ENCODE peak calls at places on chromosomes 11 and 22, in nine cellular contexts. N, U, V, L, T, D, Q, A and Z are unnamed samples.

GRCh38 chr11:11148104-11148509 is 204.9 kb downstream of the CSNK2A3 start:
- DNase-seq in D (peak; percentile 93), V (no peak), T (no peak), L (no peak), N (peak; percentile 93), U (peak; percentile 85), Q (peak; percentile 93), A (peak; percentile 92), Z (no peak)

GRCh38 chr22:43861529-43861928 is 784 bp downstream of the SULT4A1 start:
- DNase-seq in L (no peak), D (no peak), T (no peak), Q (peak; percentile 49), A (no peak), V (no peak), U (peak; percentile 57), N (peak; percentile 8), Z (no peak)

GRCh38 chr11:12073436-12073835 is 37.0 kb upstream of the MICAL2 start:
- DNase-seq in N (no peak), D (peak; percentile 53), T (no peak), A (no peak), V (no peak), U (no peak), Q (no peak), L (no peak), Z (no peak)

GRCh38 chr22:31876156-31877035 is 67.9 kb upstream of the YWHAH start:
- DNase-seq in Q (no peak), L (no peak), V (no peak), N (no peak), A (no peak), U (no peak), D (no peak), T (no peak), Z (no peak)

GRCh38 chr11:126990716-126991480 is 9.7 kb downstream of the KIRREL3 start:
- DNase-seq in U (no peak), T (no peak), L (no peak), D (no peak), Q (no peak), N (no peak), A (no peak), V (no peak), Z (no peak)

GRCh38 chr11:121968638-121969037 is 147.4 kb downstream of the BLID start:
- DNase-seq in Q (peak; percentile 19), L (no peak), N (no peak), D (no peak), A (no peak), V (no peak), U (peak; percentile 22), T (no peak), Z (no peak)

GRCh38 chr11:32511926-32512325 is 71.7 kb upstream of the EIF3M start:
- DNase-seq in U (no peak), L (no peak), N (no peak), Q (peak; percentile 14), T (no peak), D (no peak), A (no peak), V (no peak), Z (no peak)

GRCh38 chr11:22599458-22599857 is 26.2 kb downstream of the FANCF start:
- DNase-seq in A (no peak), V (no peak), N (no peak), T (no peak), Q (no peak), U (no peak), L (no peak), D (no peak), Z (no peak)

GRCh38 chr11:8290122-8290810 is 26.6 kb upstream of the LMO1 start:
- DNase-seq in Q (no peak), A (no peak), L (no peak), T (no peak), U (no peak), D (peak; percentile 43), N (no peak), V (no peak), Z (no peak)

GRCh38 chr22:20656516-20656901 is 117.4 kb upstream of the SERPIND1 start:
- DNase-seq in Q (no peak), L (no peak), T (no peak), D (no peak), V (no peak), N (no peak), A (no peak), U (no peak), Z (no peak)

GRCh38 chr11:72229336-72229924 is 4.9 kb downstream of the INPPL1 start:
- DNase-seq in V (peak; percentile 17), D (peak; percentile 41), A (peak; percentile 16), T (no peak), L (no peak), Q (no peak), N (no peak), U (no peak), Z (no peak)

GRCh38 chr11:61146413-61146812 is 14.8 kb downstream of the VPS37C start:
- DNase-seq in L (no peak), U (no peak), Q (no peak), D (no peak), V (no peak), A (no peak), N (no peak), T (no peak), Z (no peak)

GRCh38 chr11:70226967-70227366 is 23.9 kb downstream of the FADD start:
- DNase-seq in L (no peak), Q (no peak), V (no peak), U (no peak), A (no peak), T (no peak), D (no peak), N (no peak), Z (no peak)

GRCh38 chr22:29342177-29342576 is 26.7 kb upstream of the RASL10A start:
- DNase-seq in A (no peak), U (no peak), T (no peak), N (no peak), D (no peak), L (no peak), V (no peak), Q (no peak), Z (no peak)

GRCh38 chr11:84830372-84830771 is 796.8 kb downstream of the DLG2 start:
- DNase-seq in A (no peak), U (no peak), D (no peak), N (no peak), Q (no peak), T (no peak), L (no peak), V (no peak), Z (no peak)

GRCh38 chr22:23533771-23534191 is 46.3 kb downstream of the IGLL1 start:
- DNase-seq in L (no peak), T (no peak), A (no peak), V (no peak), U (no peak), N (no peak), D (no peak), Q (peak; percentile 72), Z (no peak)

GRCh38 chr22:23533328-23533762 is 46.7 kb downstream of the IGLL1 start:
- DNase-seq in U (no peak), D (no peak), T (peak; percentile 70), L (peak; percentile 82), Q (peak; percentile 61), V (no peak), A (peak; percentile 50), N (peak; percentile 32), Z (no peak)

GRCh38 chr22:23531966-23532735 is 47.9 kb downstream of the IGLL1 start:
- DNase-seq in N (peak; percentile 26), L (no peak), U (no peak), V (no peak), A (no peak), D (no peak), T (no peak), Q (no peak), Z (no peak)

GRCh38 chr22:23531283-23531921 is 48.7 kb downstream of the IGLL1 start:
- DNase-seq in L (no peak), U (no peak), D (no peak), Q (no peak), T (no peak), A (no peak), V (no peak), N (peak; percentile 34), Z (no peak)

GRCh38 chr22:23532756-23533155 is 47.3 kb downstream of the IGLL1 start:
- DNase-seq in V (no peak), U (no peak), T (no peak), A (no peak), Q (no peak), L (no peak), N (no peak), D (no peak), Z (no peak)
- H3K4me1 ChIP-seq in V (peaks cover 27% of the 10 kb centered on the region), U (no peaks in the 10 kb centered on the region), T (peaks cover 36% of the 10 kb centered on the region), A (no peaks in the 10 kb centered on the region), Q (peaks cover 45% of the 10 kb centered on the region), L (peaks cover 50% of the 10 kb centered on the region), N (no peaks in the 10 kb centered on the region), D (no peaks in the 10 kb centered on the region), Z (no peaks in the 10 kb centered on the region)

GRCh38 chr22:49752598-49753091 is 75.0 kb downstream of the BRD1 start:
- DNase-seq in U (no peak), A (no peak), D (peak; percentile 24), T (no peak), V (no peak), L (no peak), Q (no peak), N (no peak), Z (no peak)
- H3K27ac ChIP-seq in U (no peak overlapping the region), A (no peak overlapping the region), D (no peak overlapping the region), T (no peak overlapping the region), V (no peak overlapping the region), L (no peak overlapping the region), Q (no peak overlapping the region), N (no peak overlapping the region), Z (no peak overlapping the region)

GRCh38 chr11:107590460-107591097 is 368 bp upstream of the ELMOD1 start:
- DNase-seq in N (no peak), D (no peak), T (no peak), V (no peak), Q (no peak), L (no peak), A (no peak), U (no peak), Z (no peak)

GRCh38 chr11:107591098-107591445 is at the start of gene ELMOD1:
- DNase-seq in V (no peak), N (peak; percentile 84), D (no peak), T (no peak), A (no peak), L (no peak), U (peak; percentile 22), Q (peak; percentile 50), Z (peak; percentile 16)

GRCh38 chr11:107592813-107593212 is 1.9 kb downstream of the ELMOD1 start:
- DNase-seq in U (peak; percentile 25), Q (peak; percentile 4), D (no peak), V (no peak), N (no peak), T (no peak), L (no peak), A (no peak), Z (no peak)

GRCh38 chr11:107591446-107592236 is 694 bp downstream of the ELMOD1 start:
- DNase-seq in V (no peak), A (no peak), Q (peak; percentile 6), T (no peak), U (no peak), L (no peak), N (peak; percentile 51), D (no peak), Z (no peak)

GRCh38 chr11:107592256-107592655 is 1.3 kb downstream of the ELMOD1 start:
- DNase-seq in V (no peak), U (no peak), L (no peak), Q (no peak), N (no peak), D (no peak), T (no peak), A (no peak), Z (no peak)
- H3K4me3 ChIP-seq in V (no peak overlapping the region), U (no peak overlapping the region), L (no peak overlapping the region), Q (peak overlapping the region; percentile 40), N (peak overlapping the region; percentile 89), D (peak overlapping the region; percentile 52), T (no peak overlapping the region), A (peak overlapping the region; percentile 66), Z (no peak overlapping the region)

GRCh38 chr11:66345316-66345649 is 379 bp upstream of the BRMS1 start:
- DNase-seq in V (no peak), L (no peak), D (no peak), A (no peak), N (no peak), Q (no peak), T (no peak), U (no peak), Z (no peak)
- H3K4me1 ChIP-seq in V (peaks cover 45% of the 10 kb centered on the region), L (peaks cover 56% of the 10 kb centered on the region), D (peaks cover 13% of the 10 kb centered on the region), A (peaks cover 25% of the 10 kb centered on the region), N (peaks cover 27% of the 10 kb centered on the region), Q (peaks cover 14% of the 10 kb centered on the region), T (peaks cover 37% of the 10 kb centered on the region), U (peaks cover 22% of the 10 kb centered on the region), Z (peaks cover 45% of the 10 kb centered on the region)